ENCODE peak calls at places on chromosomes 11 and 22, in ten cellular contexts. U is heart right ventricle, Z is PC-3, T is heart left ventricle, P is HCT116, K is hepatocyte, S is endodermal cell, O is cardiac muscle cell, R is neural progenitor cell, M is left ventricle myocardium inferior. Y is an unnamed sample.
A peak's percentile ranks its signal among the peaks of the same experiment; 100 is the strongest.

GRCh38 chr11:61693897-61694840 is 14.0 kb downstream of the DAGLA start:
- DNase-seq in S (no peak), K (no peak), R (no peak), U (peak; percentile 60), Z (no peak), P (no peak), M (peak; percentile 53), T (peak; percentile 71), O (no peak), Y (peak; percentile 52)

GRCh38 chr22:50060441-50061140 is 2.5 kb upstream of the TTLL8 start:
- DNase-seq in S (peak; percentile 69), K (no peak), U (no peak), Z (no peak), O (no peak), R (no peak), M (no peak), T (no peak), P (no peak), Y (peak; percentile 20)

GRCh38 chr11:43866520-43866919 is 14.1 kb upstream of the ALKBH3 start:
- DNase-seq in Z (no peak), K (no peak), O (peak; percentile 28), M (no peak), S (no peak), U (no peak), T (no peak), P (no peak), R (no peak), Y (no peak)

GRCh38 chr11:206002-206384 is 1.2 kb downstream of the BET1L start:
- DNase-seq in P (no peak), O (no peak), T (no peak), K (no peak), S (no peak), U (no peak), Z (no peak), R (no peak), M (no peak), Y (no peak)

GRCh38 chr11:93895106-93895862 is 44.9 kb upstream of the VSTM5 start:
- DNase-seq in U (peak; percentile 30), M (no peak), O (peak; percentile 84), K (peak; percentile 85), Z (peak; percentile 95), S (peak; percentile 63), R (peak; percentile 84), T (no peak), P (peak; percentile 59), Y (peak; percentile 49)

GRCh38 chr11:67276821-67277230 is 10.6 kb downstream of the GRK2 start:
- DNase-seq in O (peak; percentile 52), T (peak; percentile 74), M (no peak), R (peak; percentile 39), K (no peak), P (no peak), Z (no peak), S (peak; percentile 75), U (no peak), Y (peak; percentile 86)

GRCh38 chr11:86151188-86152005 is 82.5 kb upstream of the PICALM start:
- DNase-seq in M (peak; percentile 34), K (peak; percentile 52), U (no peak), S (peak; percentile 62), T (peak; percentile 38), P (no peak), Z (peak; percentile 47), O (peak; percentile 25), R (peak; percentile 39), Y (no peak)

GRCh38 chr11:133713844-133714243 is 131.5 kb downstream of the SPATA19 start:
- DNase-seq in Z (no peak), T (no peak), K (no peak), O (no peak), P (no peak), R (no peak), M (no peak), U (no peak), S (no peak), Y (no peak)

GRCh38 chr11:124839972-124840621 is 25.1 kb upstream of the ROBO3 start:
- DNase-seq in P (no peak), K (no peak), T (no peak), Z (no peak), M (no peak), S (no peak), O (no peak), U (no peak), R (no peak), Y (no peak)

GRCh38 chr11:124839051-124839971 is 25.9 kb upstream of the ROBO3 start:
- DNase-seq in Z (no peak), P (no peak), T (no peak), U (no peak), O (no peak), S (peak; percentile 72), R (peak; percentile 80), M (no peak), K (peak; percentile 23), Y (peak; percentile 23)

GRCh38 chr11:124834526-124835190 is 30.6 kb upstream of the ROBO3 start:
- DNase-seq in K (no peak), P (no peak), T (no peak), O (no peak), R (no peak), S (no peak), Z (peak; percentile 91), M (no peak), U (no peak), Y (no peak)

GRCh38 chr11:124835918-124836317 is 29.3 kb upstream of the ROBO3 start:
- DNase-seq in S (no peak), T (no peak), M (no peak), P (no peak), Z (peak; percentile 6), K (no peak), R (no peak), U (no peak), O (no peak), Y (no peak)

GRCh38 chr11:124837491-124837856 is 27.8 kb upstream of the ROBO3 start:
- DNase-seq in K (peak; percentile 77), U (peak; percentile 20), M (no peak), O (peak; percentile 90), Z (peak; percentile 93), T (no peak), P (peak; percentile 72), R (peak; percentile 81), S (peak; percentile 72), Y (no peak)
- TF ChIP-seq CTCF in K (peak; percentile 49), U (peak; percentile 39), M (no peak), O (peak; percentile 73), Z (peak; percentile 69), T (no peak), P (peak; percentile 72), R (peak; percentile 51), S (no peak), Y (no peak)

DNA sequence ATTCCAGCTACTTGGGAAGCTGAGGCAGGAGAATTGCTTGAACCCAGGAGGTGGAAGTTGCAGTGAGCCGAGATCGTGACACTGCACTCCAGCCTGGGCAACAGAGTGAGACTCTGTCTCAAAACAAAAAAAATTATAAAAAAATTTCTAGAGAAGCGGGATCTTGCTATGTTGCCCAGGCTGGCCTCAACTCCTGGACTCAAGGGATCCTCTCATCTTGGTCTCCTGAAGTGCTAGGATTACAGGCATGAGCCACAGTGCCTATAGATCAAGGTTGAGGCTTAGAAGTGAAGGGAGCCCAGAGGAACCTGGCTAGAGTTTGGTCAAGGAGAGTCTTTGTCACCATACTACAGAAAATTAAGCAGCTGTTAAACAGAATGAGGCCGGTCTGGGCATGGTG is 1.4 kb upstream of the MCM5 start:
- DNase-seq in T (no peak), O (no peak), P (no peak), Z (no peak), U (no peak), S (no peak), M (no peak), R (no peak), K (no peak), Y (no peak)
- H3K4me1 ChIP-seq in T (no peaks in the 10 kb centered on the region), O (peaks cover 3% of the 10 kb centered on the region), P (peaks cover 22% of the 10 kb centered on the region), Z (peaks cover 18% of the 10 kb centered on the region), U (peaks cover 29% of the 10 kb centered on the region), S (peaks cover 10% of the 10 kb centered on the region), M (peaks cover 16% of the 10 kb centered on the region), R (peaks cover 24% of the 10 kb centered on the region), K (peaks cover 8% of the 10 kb centered on the region), Y (peaks cover 12% of the 10 kb centered on the region)

GRCh38 chr11:112457532-112457931 is 196.9 kb upstream of the PLET1 start:
- DNase-seq in P (no peak), K (no peak), S (no peak), O (no peak), R (no peak), Z (no peak), U (no peak), M (no peak), T (no peak), Y (no peak)

GRCh38 chr11:112455791-112456190 is 195.1 kb upstream of the PLET1 start:
- DNase-seq in M (no peak), P (no peak), R (no peak), Z (peak; percentile 19), O (peak; percentile 9), K (no peak), S (no peak), T (no peak), U (no peak), Y (no peak)

GRCh38 chr11:112460141-112460540 is 199.5 kb upstream of the PLET1 start:
- DNase-seq in M (no peak), U (no peak), R (no peak), Z (no peak), O (no peak), K (no peak), S (no peak), P (no peak), T (no peak), Y (no peak)

GRCh38 chr11:112454841-112455240 is 194.2 kb upstream of the PLET1 start:
- DNase-seq in O (no peak), K (no peak), S (no peak), U (no peak), R (no peak), Z (no peak), P (no peak), T (no peak), M (no peak), Y (no peak)

DNA sequence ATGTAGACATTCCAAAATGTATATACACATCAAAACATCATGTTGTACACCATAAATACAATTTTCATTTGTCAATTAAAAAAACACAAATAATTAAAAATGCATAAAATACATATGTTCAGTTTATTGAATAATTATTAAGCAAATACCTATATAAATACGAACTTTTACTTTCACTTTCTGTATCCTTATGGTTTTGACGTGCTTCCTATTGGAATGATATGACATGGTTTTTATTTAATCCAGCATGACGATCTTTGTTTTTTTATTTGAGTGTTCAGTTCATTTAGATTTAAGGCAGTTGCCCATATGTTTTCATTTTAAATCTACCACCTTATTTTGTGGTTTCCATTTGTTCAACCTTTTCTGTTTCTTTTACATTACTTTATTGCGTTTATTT is 198.3 kb upstream of the PLET1 start:
- DNase-seq in O (no peak), T (no peak), U (no peak), P (no peak), R (no peak), M (no peak), Z (no peak), S (no peak), K (no peak), Y (no peak)
- H3K4me3 ChIP-seq in O (no peak overlapping the region), T (no peak overlapping the region), U (no peak overlapping the region), P (peak overlapping the region; percentile 16), R (no peak overlapping the region), M (no peak overlapping the region), Z (peak overlapping the region; percentile 67), S (no peak overlapping the region), K (no peak overlapping the region), Y (no peak overlapping the region)

DNA sequence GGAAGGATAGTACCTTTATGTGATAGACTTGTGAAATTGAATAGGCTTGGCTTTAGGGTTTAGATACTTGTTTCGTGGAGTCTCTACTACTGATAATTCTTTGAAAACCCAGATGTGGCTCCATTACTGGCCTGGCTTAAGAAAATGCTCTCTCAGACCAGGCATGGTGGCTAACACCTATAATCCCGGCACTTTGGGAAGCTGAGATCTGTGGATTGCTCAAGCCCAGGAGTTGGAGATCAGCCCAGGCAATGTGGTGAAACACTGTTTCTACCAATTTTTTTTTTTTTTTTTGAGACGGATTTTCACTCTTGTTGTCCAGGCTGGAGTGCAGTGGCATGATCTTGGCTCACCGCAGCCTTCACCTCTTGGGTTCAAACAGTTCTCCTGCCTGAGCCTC is 40.9 kb downstream of the ATG13 start:
- DNase-seq in O (peak; percentile 92), R (no peak), K (no peak), S (no peak), T (peak; percentile 61), M (peak; percentile 62), U (no peak), P (no peak), Z (no peak), Y (no peak)
- TF ChIP-seq CTCF in O (no peak), R (no peak), K (no peak), S (no peak), T (no peak), M (no peak), U (no peak), P (no peak), Z (no peak), Y (no peak)

Y was measured in mucosa of descending colon.